ENCODE peak calls at places on chromosomes 1 and 21, in nine cellular contexts. U is body of pancreas; B is ovary; P is IMR-90; L is PC-3; N is CD8-positive, alpha-beta T cell; F is endodermal cell; J is fibroblast of lung; S is AG04450. G is an unnamed sample.

GRCh38 chr1:33268927-33269610 is 12.8 kb downstream of the ZNF362 start:
- DNase-seq in F (no peak), S (no peak), P (no peak), N (no peak), L (no peak), J (no peak), U (no peak), B (no peak), G (no peak)

GRCh38 chr1:244920911-244921310 is 56.6 kb upstream of the HNRNPU start:
- DNase-seq in J (no peak), S (no peak), B (no peak), P (peak), F (no peak), N (no peak), L (no peak), U (no peak), G (no peak)

GRCh38 chr1:196558424-196558823 is 49.8 kb downstream of the KCNT2 start:
- DNase-seq in B (peak), N (no peak), J (peak), S (peak), F (no peak), L (peak), U (no peak), P (peak), G (peak)

GRCh38 chr1:177426533-177426932 is 255.8 kb downstream of the BRINP2 start:
- DNase-seq in J (no peak), P (no peak), B (no peak), F (no peak), N (no peak), L (no peak), S (no peak), U (no peak), G (no peak)

GRCh38 chr1:224922404-224923164 is 6.9 kb upstream of the DNAH14 start:
- DNase-seq in F (peak), B (no peak), U (peak), N (no peak), L (peak), P (peak), S (peak), J (peak), G (peak)

GRCh38 chr1:112714313-112715263 is 544 bp downstream of the PPM1J start:
- DNase-seq in P (no peak), S (no peak), J (no peak), N (no peak), L (peak), F (peak), U (peak), B (peak), G (no peak)

GRCh38 chr1:84370831-84371394 is 27.4 kb upstream of the DNASE2B start:
- DNase-seq in N (no peak), F (no peak), S (no peak), J (peak), P (peak), L (peak), B (no peak), U (no peak), G (no peak)

GRCh38 chr1:201404016-201404598 is 5.0 kb upstream of the LAD1 start:
- DNase-seq in F (no peak), B (no peak), U (no peak), S (no peak), L (no peak), J (no peak), N (no peak), P (no peak), G (no peak)

GRCh38 chr1:145995964-145996432 is 381 bp downstream of the TXNIP start:
- DNase-seq in L (peak), J (no peak), U (no peak), N (no peak), S (no peak), P (no peak), B (peak), F (peak), G (no peak)

GRCh38 chr1:45403298-45404079 is 63.2 kb upstream of the MUTYH start:
- DNase-seq in N (no peak), U (no peak), J (no peak), L (peak), S (no peak), P (no peak), F (no peak), B (no peak), G (peak)

GRCh38 chr1:184212649-184213314 is 161.3 kb downstream of the TSEN15 start:
- DNase-seq in P (peak), F (peak), J (peak), B (no peak), L (peak), S (peak), U (no peak), N (no peak), G (peak)

GRCh38 chr1:157966034-157966671 is 27.3 kb upstream of the KIRREL1 start:
- DNase-seq in S (peak), B (no peak), U (peak), N (no peak), P (peak), L (no peak), F (no peak), J (peak), G (no peak)

GRCh38 chr1:173475564-173476196 is 1.5 kb upstream of the PRDX6 start:
- DNase-seq in P (peak), S (no peak), U (no peak), L (peak), F (no peak), N (no peak), J (peak), B (no peak), G (peak)

GRCh38 chr1:65264197-65264929 is 45.0 kb upstream of the DNAJC6 start:
- DNase-seq in N (no peak), L (no peak), F (peak), S (no peak), J (peak), P (peak), U (no peak), B (peak), G (no peak)

GRCh38 chr1:224528900-224529299 is 87.2 kb upstream of the CNIH3 start:
- DNase-seq in P (peak), B (no peak), S (peak), U (no peak), L (peak), N (no peak), J (peak), F (no peak), G (peak)

GRCh38 chr1:165414620-165415019 is 30.3 kb downstream of the RXRG start:
- DNase-seq in F (no peak), P (no peak), U (no peak), J (no peak), L (no peak), S (no peak), B (no peak), N (no peak), G (no peak)

GRCh38 chr1:234683127-234683855 is 73.3 kb upstream of the IRF2BP2 start:
- DNase-seq in U (no peak), S (no peak), N (no peak), L (no peak), F (no peak), J (peak), P (no peak), B (peak), G (no peak)

GRCh38 chr1:234686035-234686434 is 76.1 kb upstream of the IRF2BP2 start:
- DNase-seq in L (no peak), J (peak), B (no peak), N (no peak), P (no peak), F (no peak), S (no peak), U (no peak), G (no peak)

GRCh38 chr1:234684854-234685253 is 74.9 kb upstream of the IRF2BP2 start:
- DNase-seq in F (no peak), J (peak), U (no peak), L (no peak), B (peak), N (no peak), P (no peak), S (no peak), G (no peak)

GRCh38 chr1:234681990-234682389 is 72.0 kb upstream of the IRF2BP2 start:
- DNase-seq in S (no peak), P (no peak), U (no peak), F (no peak), L (no peak), B (no peak), J (no peak), N (no peak), G (no peak)

DNA sequence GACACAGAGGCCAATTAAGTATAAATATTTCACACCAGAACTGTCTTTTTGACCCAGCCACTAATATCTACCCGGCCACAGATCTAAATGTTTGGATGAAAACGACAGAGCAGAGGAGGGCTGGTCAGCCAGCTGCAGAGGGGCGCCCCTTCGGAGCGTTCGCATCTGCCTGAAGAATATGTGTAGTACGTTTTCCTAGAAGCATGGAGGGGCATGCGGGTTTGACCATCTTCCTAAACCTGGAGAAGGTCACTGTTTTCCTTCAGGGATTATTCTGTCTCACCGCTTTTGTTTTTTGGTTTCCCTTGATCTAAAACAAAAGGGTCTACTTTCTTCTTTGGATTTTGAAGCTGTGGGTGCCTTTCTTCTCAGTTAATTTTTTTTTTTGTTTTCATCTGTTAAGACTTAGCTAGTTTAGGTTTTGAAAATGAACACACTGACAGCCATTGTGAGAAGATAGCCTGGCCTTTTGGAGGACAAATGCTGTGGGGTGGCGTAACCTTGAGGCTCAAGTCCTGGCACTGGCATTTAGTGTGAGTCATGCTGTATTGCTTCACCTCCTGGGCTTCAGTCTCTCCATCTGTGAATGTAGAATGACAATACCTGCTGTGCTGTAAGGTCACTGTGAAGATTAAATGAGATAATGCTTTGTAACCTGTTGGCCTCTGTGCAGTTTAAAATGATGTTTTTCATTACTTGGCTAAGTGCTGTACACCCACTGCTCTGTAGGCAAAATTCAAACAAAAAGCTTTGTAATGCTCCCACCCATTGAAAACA is 74.1 kb upstream of the IRF2BP2 start:
- DNase-seq in B (peak), N (no peak), F (peak), J (peak), U (peak), P (peak), S (no peak), L (peak), G (peak)
- H3K27ac ChIP-seq in B (no peak), N (no peak), F (no peak), J (no peak), U (peak), P (no peak), S (no peak), L (no peak), G (peak)

GRCh38 chr1:17120962-17121837 is 1.9 kb upstream of the PADI2 start:
- DNase-seq in L (no peak), J (peak), P (peak), S (no peak), B (no peak), N (no peak), U (no peak), F (no peak), G (no peak)
- TF ChIP-seq CTCF in L (no peak), J (no peak), P (no peak), S (no peak), B (no peak), N (no peak), U (no peak), F (no peak), G (no peak)

GRCh38 chr1:10632691-10633090 is 157.9 kb downstream of the PEX14 start:
- DNase-seq in F (no peak), B (no peak), J (no peak), U (no peak), S (no peak), P (no peak), N (no peak), L (no peak), G (no peak)
- H3K27ac ChIP-seq in F (no peak), B (no peak), J (no peak), U (no peak), S (peak), P (peak), N (no peak), L (no peak), G (peak)

GRCh38 chr1:20366076-20366765 is 75.5 kb downstream of the VWA5B1 start:
- DNase-seq in B (no peak), N (no peak), S (no peak), F (peak), P (peak), U (no peak), L (peak), J (peak), G (no peak)

GRCh38 chr1:20367626-20368025 is 77.0 kb downstream of the VWA5B1 start:
- DNase-seq in F (no peak), U (no peak), N (no peak), S (no peak), B (no peak), P (no peak), J (no peak), L (no peak), G (no peak)

GRCh38 chr1:20365421-20366075 is 74.9 kb downstream of the VWA5B1 start:
- DNase-seq in L (no peak), B (no peak), U (no peak), P (no peak), N (no peak), S (no peak), J (no peak), F (no peak), G (no peak)

GRCh38 chr1:20368866-20369545 is 78.3 kb downstream of the VWA5B1 start:
- DNase-seq in P (no peak), U (no peak), F (no peak), S (no peak), J (no peak), B (no peak), L (no peak), N (no peak), G (no peak)

GRCh38 chr1:20366766-20367602 is 76.3 kb downstream of the VWA5B1 start:
- DNase-seq in U (peak), S (no peak), J (peak), F (peak), P (peak), L (peak), B (no peak), N (no peak), G (peak)
- TF ChIP-seq CTCF in U (peak), S (peak), J (peak), F (peak), P (peak), L (peak), B (no peak), N (no peak), G (peak)

GRCh38 chr1:9472386-9473031 is 66.8 kb upstream of the SLC25A33 start:
- DNase-seq in U (no peak), B (no peak), S (no peak), L (no peak), N (no peak), J (no peak), P (no peak), F (peak), G (no peak)
- H3K27ac ChIP-seq in U (no peak), B (no peak), S (no peak), L (no peak), N (no peak), J (no peak), P (no peak), F (no peak), G (peak)

GRCh38 chr21:45542242-45542666 is at the start of gene SLC19A1:
- DNase-seq in L (peak), B (peak), F (peak), U (peak), J (peak), N (peak), S (no peak), P (peak), G (peak)
- TF ChIP-seq CTCF in L (no peak), B (peak), F (peak), U (no peak), J (no peak), N (peak), S (peak), P (peak), G (no peak)

GRCh38 chr1:93679546-93679945 is 2.1 kb downstream of the BCAR3 start:
- DNase-seq in U (no peak), F (peak), L (peak), J (peak), B (no peak), N (no peak), S (no peak), P (peak), G (no peak)

GRCh38 chr1:93680121-93681094 is 1.2 kb downstream of the BCAR3 start:
- DNase-seq in S (peak), B (peak), F (peak), L (peak), U (peak), P (peak), N (peak), J (peak), G (peak)

GRCh38 chr1:93681095-93681548 is 515 bp downstream of the BCAR3 start:
- DNase-seq in N (no peak), L (peak), F (no peak), J (peak), P (peak), S (no peak), U (no peak), B (peak), G (peak)

GRCh38 chr1:93683234-93683633 is 1.6 kb upstream of the BCAR3 start:
- DNase-seq in N (no peak), J (no peak), B (no peak), L (no peak), U (no peak), S (no peak), F (no peak), P (no peak), G (no peak)

GRCh38 chr1:93681549-93682412 is at the start of gene BCAR3:
- DNase-seq in N (no peak), S (no peak), J (peak), F (peak), B (peak), P (peak), U (peak), L (peak), G (peak)
- H3K27ac ChIP-seq in N (no peak), S (peak), J (peak), F (peak), B (peak), P (peak), U (peak), L (peak), G (peak)

GRCh38 chr1:87368907-87369306 is 40.2 kb downstream of the LMO4 start:
- DNase-seq in N (no peak), J (no peak), F (no peak), U (no peak), L (no peak), S (no peak), B (no peak), P (no peak), G (no peak)

GRCh38 chr1:87367549-87367948 is 38.9 kb downstream of the LMO4 start:
- DNase-seq in N (no peak), S (no peak), F (no peak), L (no peak), B (no peak), J (no peak), U (no peak), P (no peak), G (no peak)

GRCh38 chr1:87369736-87370135 is 41.1 kb downstream of the LMO4 start:
- DNase-seq in U (no peak), S (no peak), B (no peak), N (no peak), F (no peak), J (no peak), P (no peak), L (no peak), G (no peak)

GRCh38 chr1:87370519-87370918 is 41.8 kb downstream of the LMO4 start:
- DNase-seq in J (no peak), S (no peak), P (no peak), L (no peak), F (no peak), B (no peak), N (no peak), U (no peak), G (no peak)
- TF ChIP-seq CTCF in J (no peak), S (no peak), P (no peak), L (no peak), F (no peak), B (no peak), N (no peak), U (no peak), G (no peak)

DNA sequence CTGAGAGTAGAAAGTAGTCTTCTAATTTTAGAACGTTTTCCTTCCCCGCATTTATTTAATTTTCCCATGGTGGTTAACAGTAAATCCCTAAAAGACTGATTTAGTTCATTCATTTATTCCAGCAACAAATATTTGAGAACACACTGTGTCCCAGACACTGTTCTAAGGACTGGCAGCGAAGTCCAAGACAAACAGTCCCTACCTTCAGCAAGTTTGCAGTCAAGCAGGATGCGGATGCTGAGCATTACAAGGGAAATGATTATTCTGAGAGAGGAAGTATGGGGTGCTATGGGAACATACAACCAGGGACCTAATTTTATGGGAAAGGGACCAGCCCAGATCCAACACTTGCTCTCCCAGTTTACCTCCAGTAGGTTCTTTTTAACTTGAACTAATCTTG is 1.2 kb upstream of the C1orf74 start:
- DNase-seq in B (no peak), F (no peak), P (no peak), S (no peak), N (no peak), U (no peak), L (no peak), J (no peak), G (no peak)
- H3K27ac ChIP-seq in B (no peak), F (no peak), P (no peak), S (no peak), N (no peak), U (peak), L (peak), J (no peak), G (no peak)